ENCODE peak calls at places on chromosomes 16 and 17, in ten cellular contexts. One of them, this sample, is unnamed.

GRCh38 chr16:19833176-19833575 is 51.5 kb downstream of the GPRC5B start:
- DNase-seq in GM06990: no peak
- DNase-seq in kidney: no peak
- DNase-seq in cardiac muscle cell: no peak
- DNase-seq in fibroblast of the conjunctiva: no peak
- DNase-seq in transverse colon: no peak
- DNase-seq in GM03348: no peak
- DNase-seq in HTR-8/SVneo: no peak
- DNase-seq in C1 segment of cervical spinal cord: no peak
- DNase-seq in activated naive CD8-positive, alpha-beta T cell treated with anti-CD3 and anti-CD28 coated beads, Interleukin-2, amount 50 U/mL, for 16 hours: no peak
- DNase-seq in this sample: no peak

GRCh38 chr17:73861543-73861942 is 217.3 kb upstream of the SDK2 start:
- DNase-seq in GM06990: no peak
- DNase-seq in kidney: no peak
- DNase-seq in cardiac muscle cell: no peak
- DNase-seq in fibroblast of the conjunctiva: no peak
- DNase-seq in transverse colon: no peak
- DNase-seq in GM03348: no peak
- DNase-seq in HTR-8/SVneo: no peak
- DNase-seq in C1 segment of cervical spinal cord: no peak
- DNase-seq in activated naive CD8-positive, alpha-beta T cell treated with anti-CD3 and anti-CD28 coated beads, Interleukin-2, amount 50 U/mL, for 16 hours: no peak
- DNase-seq in this sample: no peak

GRCh38 chr16:82034981-82035612 is at the start of gene HSD17B2:
- DNase-seq in GM06990: no peak
- DNase-seq in kidney: no peak
- DNase-seq in cardiac muscle cell: no peak
- DNase-seq in fibroblast of the conjunctiva: no peak
- DNase-seq in transverse colon: peak; percentile 78
- DNase-seq in GM03348: no peak
- DNase-seq in HTR-8/SVneo: no peak
- DNase-seq in C1 segment of cervical spinal cord: no peak
- DNase-seq in activated naive CD8-positive, alpha-beta T cell treated with anti-CD3 and anti-CD28 coated beads, Interleukin-2, amount 50 U/mL, for 16 hours: no peak
- DNase-seq in this sample: peak; percentile 83

GRCh38 chr17:78127888-78128615 is 503 bp downstream of the TMC6 start:
- DNase-seq in GM06990: peak; percentile 54
- DNase-seq in kidney: peak; percentile 89
- DNase-seq in cardiac muscle cell: peak; percentile 68
- DNase-seq in fibroblast of the conjunctiva: no peak
- DNase-seq in transverse colon: peak; percentile 51
- DNase-seq in GM03348: peak; percentile 46
- DNase-seq in HTR-8/SVneo: no peak
- DNase-seq in C1 segment of cervical spinal cord: peak; percentile 59
- DNase-seq in activated naive CD8-positive, alpha-beta T cell treated with anti-CD3 and anti-CD28 coated beads, Interleukin-2, amount 50 U/mL, for 16 hours: no peak
- DNase-seq in this sample: peak; percentile 29

GRCh38 chr16:57144027-57144426 is 41.8 kb downstream of the PSME3IP1 start:
- DNase-seq in GM06990: no peak
- DNase-seq in kidney: no peak
- DNase-seq in cardiac muscle cell: no peak
- DNase-seq in fibroblast of the conjunctiva: no peak
- DNase-seq in transverse colon: no peak
- DNase-seq in GM03348: no peak
- DNase-seq in HTR-8/SVneo: no peak
- DNase-seq in C1 segment of cervical spinal cord: no peak
- DNase-seq in activated naive CD8-positive, alpha-beta T cell treated with anti-CD3 and anti-CD28 coated beads, Interleukin-2, amount 50 U/mL, for 16 hours: no peak
- DNase-seq in this sample: no peak

GRCh38 chr16:11016524-11016988 is 72.2 kb downstream of the CLEC16A start:
- DNase-seq in GM06990: no peak
- DNase-seq in kidney: no peak
- DNase-seq in cardiac muscle cell: no peak
- DNase-seq in fibroblast of the conjunctiva: no peak
- DNase-seq in transverse colon: no peak
- DNase-seq in GM03348: no peak
- DNase-seq in HTR-8/SVneo: no peak
- DNase-seq in C1 segment of cervical spinal cord: no peak
- DNase-seq in activated naive CD8-positive, alpha-beta T cell treated with anti-CD3 and anti-CD28 coated beads, Interleukin-2, amount 50 U/mL, for 16 hours: no peak
- DNase-seq in this sample: peak; percentile 2

GRCh38 chr17:61407211-61407911 is 7.7 kb downstream of the TBX2 start:
- DNase-seq in GM06990: no peak
- DNase-seq in kidney: peak; percentile 43
- DNase-seq in cardiac muscle cell: peak; percentile 65
- DNase-seq in fibroblast of the conjunctiva: no peak
- DNase-seq in transverse colon: no peak
- DNase-seq in GM03348: no peak
- DNase-seq in HTR-8/SVneo: no peak
- DNase-seq in C1 segment of cervical spinal cord: no peak
- DNase-seq in activated naive CD8-positive, alpha-beta T cell treated with anti-CD3 and anti-CD28 coated beads, Interleukin-2, amount 50 U/mL, for 16 hours: no peak
- DNase-seq in this sample: no peak

GRCh38 chr16:85615852-85616607 is 2.9 kb downstream of the GSE1 start:
- DNase-seq in GM06990: peak; percentile 76
- DNase-seq in kidney: peak; percentile 90
- DNase-seq in cardiac muscle cell: peak; percentile 87
- DNase-seq in fibroblast of the conjunctiva: no peak
- DNase-seq in transverse colon: peak; percentile 83
- DNase-seq in GM03348: peak; percentile 88
- DNase-seq in HTR-8/SVneo: peak; percentile 80
- DNase-seq in C1 segment of cervical spinal cord: peak; percentile 42
- DNase-seq in activated naive CD8-positive, alpha-beta T cell treated with anti-CD3 and anti-CD28 coated beads, Interleukin-2, amount 50 U/mL, for 16 hours: peak; percentile 63
- DNase-seq in this sample: no peak

GRCh38 chr17:35700157-35700556 is 31.3 kb upstream of the RASL10B start:
- DNase-seq in GM06990: no peak
- DNase-seq in kidney: no peak
- DNase-seq in cardiac muscle cell: no peak
- DNase-seq in fibroblast of the conjunctiva: no peak
- DNase-seq in transverse colon: no peak
- DNase-seq in GM03348: peak; percentile 9
- DNase-seq in HTR-8/SVneo: no peak
- DNase-seq in C1 segment of cervical spinal cord: no peak
- DNase-seq in activated naive CD8-positive, alpha-beta T cell treated with anti-CD3 and anti-CD28 coated beads, Interleukin-2, amount 50 U/mL, for 16 hours: no peak
- DNase-seq in this sample: no peak

GRCh38 chr17:57257911-57258885 is 1.9 kb downstream of the MSI2 start:
- DNase-seq in GM06990: no peak
- DNase-seq in kidney: no peak
- DNase-seq in cardiac muscle cell: no peak
- DNase-seq in fibroblast of the conjunctiva: no peak
- DNase-seq in transverse colon: no peak
- DNase-seq in GM03348: peak; percentile 19
- DNase-seq in HTR-8/SVneo: no peak
- DNase-seq in C1 segment of cervical spinal cord: no peak
- DNase-seq in activated naive CD8-positive, alpha-beta T cell treated with anti-CD3 and anti-CD28 coated beads, Interleukin-2, amount 50 U/mL, for 16 hours: no peak
- DNase-seq in this sample: no peak

GRCh38 chr16:14510939-14511797 is 118.9 kb downstream of the PARN start:
- DNase-seq in GM06990: no peak
- DNase-seq in kidney: no peak
- DNase-seq in cardiac muscle cell: no peak
- DNase-seq in fibroblast of the conjunctiva: no peak
- DNase-seq in transverse colon: no peak
- DNase-seq in GM03348: peak; percentile 76
- DNase-seq in HTR-8/SVneo: peak; percentile 20
- DNase-seq in C1 segment of cervical spinal cord: no peak
- DNase-seq in activated naive CD8-positive, alpha-beta T cell treated with anti-CD3 and anti-CD28 coated beads, Interleukin-2, amount 50 U/mL, for 16 hours: no peak
- DNase-seq in this sample: no peak

GRCh38 chr17:26792486-26792885 is 501.4 kb upstream of the WSB1 start:
- DNase-seq in GM06990: no peak
- DNase-seq in kidney: no peak
- DNase-seq in cardiac muscle cell: no peak
- DNase-seq in fibroblast of the conjunctiva: peak; percentile 13
- DNase-seq in transverse colon: no peak
- DNase-seq in GM03348: no peak
- DNase-seq in HTR-8/SVneo: no peak
- DNase-seq in C1 segment of cervical spinal cord: no peak
- DNase-seq in activated naive CD8-positive, alpha-beta T cell treated with anti-CD3 and anti-CD28 coated beads, Interleukin-2, amount 50 U/mL, for 16 hours: no peak
- DNase-seq in this sample: no peak

GRCh38 chr17:50280068-50280467 is 5.8 kb downstream of the TMEM92 start:
- DNase-seq in GM06990: no peak
- DNase-seq in kidney: no peak
- DNase-seq in cardiac muscle cell: no peak
- DNase-seq in fibroblast of the conjunctiva: no peak
- DNase-seq in transverse colon: peak; percentile 56
- DNase-seq in GM03348: no peak
- DNase-seq in HTR-8/SVneo: no peak
- DNase-seq in C1 segment of cervical spinal cord: no peak
- DNase-seq in activated naive CD8-positive, alpha-beta T cell treated with anti-CD3 and anti-CD28 coated beads, Interleukin-2, amount 50 U/mL, for 16 hours: no peak
- DNase-seq in this sample: peak; percentile 20

GRCh38 chr17:20053343-20053964 is 44.3 kb downstream of the SPECC1 start:
- DNase-seq in GM06990: no peak
- DNase-seq in kidney: no peak
- DNase-seq in cardiac muscle cell: no peak
- DNase-seq in fibroblast of the conjunctiva: no peak
- DNase-seq in transverse colon: no peak
- DNase-seq in GM03348: no peak
- DNase-seq in HTR-8/SVneo: no peak
- DNase-seq in C1 segment of cervical spinal cord: no peak
- DNase-seq in activated naive CD8-positive, alpha-beta T cell treated with anti-CD3 and anti-CD28 coated beads, Interleukin-2, amount 50 U/mL, for 16 hours: no peak
- DNase-seq in this sample: no peak

GRCh38 chr16:48632137-48632774 is 22.3 kb upstream of the N4BP1 start:
- DNase-seq in GM06990: no peak
- DNase-seq in kidney: no peak
- DNase-seq in cardiac muscle cell: no peak
- DNase-seq in fibroblast of the conjunctiva: no peak
- DNase-seq in transverse colon: no peak
- DNase-seq in GM03348: no peak
- DNase-seq in HTR-8/SVneo: no peak
- DNase-seq in C1 segment of cervical spinal cord: no peak
- DNase-seq in activated naive CD8-positive, alpha-beta T cell treated with anti-CD3 and anti-CD28 coated beads, Interleukin-2, amount 50 U/mL, for 16 hours: no peak
- DNase-seq in this sample: no peak

GRCh38 chr17:82204831-82205719 is 7.6 kb downstream of the CCDC57 start:
- DNase-seq in GM06990: no peak
- DNase-seq in kidney: no peak
- DNase-seq in cardiac muscle cell: no peak
- DNase-seq in fibroblast of the conjunctiva: peak; percentile 51
- DNase-seq in transverse colon: no peak
- DNase-seq in GM03348: no peak
- DNase-seq in HTR-8/SVneo: no peak
- DNase-seq in C1 segment of cervical spinal cord: no peak
- DNase-seq in activated naive CD8-positive, alpha-beta T cell treated with anti-CD3 and anti-CD28 coated beads, Interleukin-2, amount 50 U/mL, for 16 hours: no peak
- DNase-seq in this sample: no peak

GRCh38 chr17:77206557-77206956 is 65.8 kb downstream of the SEC14L1 start:
- DNase-seq in GM06990: no peak
- DNase-seq in kidney: no peak
- DNase-seq in cardiac muscle cell: no peak
- DNase-seq in fibroblast of the conjunctiva: no peak
- DNase-seq in transverse colon: no peak
- DNase-seq in GM03348: no peak
- DNase-seq in HTR-8/SVneo: no peak
- DNase-seq in C1 segment of cervical spinal cord: no peak
- DNase-seq in activated naive CD8-positive, alpha-beta T cell treated with anti-CD3 and anti-CD28 coated beads, Interleukin-2, amount 50 U/mL, for 16 hours: no peak
- DNase-seq in this sample: no peak

GRCh38 chr16:84599528-84600202 is 18.2 kb downstream of the COTL1 start:
- DNase-seq in GM06990: peak; percentile 78
- DNase-seq in kidney: peak; percentile 83
- DNase-seq in cardiac muscle cell: peak; percentile 60
- DNase-seq in fibroblast of the conjunctiva: peak; percentile 62
- DNase-seq in transverse colon: peak; percentile 50
- DNase-seq in GM03348: peak; percentile 78
- DNase-seq in HTR-8/SVneo: peak; percentile 68
- DNase-seq in C1 segment of cervical spinal cord: peak; percentile 32
- DNase-seq in activated naive CD8-positive, alpha-beta T cell treated with anti-CD3 and anti-CD28 coated beads, Interleukin-2, amount 50 U/mL, for 16 hours: peak; percentile 44
- DNase-seq in this sample: no peak

GRCh38 chr16:76360384-76360783 is 83.2 kb downstream of the CNTNAP4 start:
- DNase-seq in GM06990: no peak
- DNase-seq in kidney: no peak
- DNase-seq in cardiac muscle cell: peak; percentile 70
- DNase-seq in fibroblast of the conjunctiva: peak; percentile 27
- DNase-seq in transverse colon: no peak
- DNase-seq in GM03348: no peak
- DNase-seq in HTR-8/SVneo: no peak
- DNase-seq in C1 segment of cervical spinal cord: no peak
- DNase-seq in activated naive CD8-positive, alpha-beta T cell treated with anti-CD3 and anti-CD28 coated beads, Interleukin-2, amount 50 U/mL, for 16 hours: no peak
- DNase-seq in this sample: no peak

GRCh38 chr16:1655269-1655807 is 22.7 kb upstream of the JPT2 start:
- DNase-seq in GM06990: no peak
- DNase-seq in kidney: no peak
- DNase-seq in cardiac muscle cell: no peak
- DNase-seq in fibroblast of the conjunctiva: no peak
- DNase-seq in transverse colon: peak; percentile 18
- DNase-seq in GM03348: no peak
- DNase-seq in HTR-8/SVneo: no peak
- DNase-seq in C1 segment of cervical spinal cord: no peak
- DNase-seq in activated naive CD8-positive, alpha-beta T cell treated with anti-CD3 and anti-CD28 coated beads, Interleukin-2, amount 50 U/mL, for 16 hours: no peak
- DNase-seq in this sample: no peak

GRCh38 chr17:49779730-49780220 is 8.7 kb upstream of the KAT7 start:
- DNase-seq in GM06990: no peak
- DNase-seq in kidney: no peak
- DNase-seq in cardiac muscle cell: peak; percentile 47
- DNase-seq in fibroblast of the conjunctiva: peak; percentile 60
- DNase-seq in transverse colon: peak; percentile 28
- DNase-seq in GM03348: peak; percentile 81
- DNase-seq in HTR-8/SVneo: peak; percentile 70
- DNase-seq in C1 segment of cervical spinal cord: no peak
- DNase-seq in activated naive CD8-positive, alpha-beta T cell treated with anti-CD3 and anti-CD28 coated beads, Interleukin-2, amount 50 U/mL, for 16 hours: no peak
- DNase-seq in this sample: peak; percentile 23

GRCh38 chr17:68777243-68777855 is 176.2 kb upstream of the FAM20A start:
- DNase-seq in GM06990: peak; percentile 6
- DNase-seq in kidney: no peak
- DNase-seq in cardiac muscle cell: peak; percentile 71
- DNase-seq in fibroblast of the conjunctiva: peak; percentile 71
- DNase-seq in transverse colon: peak; percentile 43
- DNase-seq in GM03348: peak; percentile 74
- DNase-seq in HTR-8/SVneo: peak; percentile 63
- DNase-seq in C1 segment of cervical spinal cord: peak; percentile 6
- DNase-seq in activated naive CD8-positive, alpha-beta T cell treated with anti-CD3 and anti-CD28 coated beads, Interleukin-2, amount 50 U/mL, for 16 hours: no peak
- DNase-seq in this sample: peak; percentile 53

GRCh38 chr17:70636517-70637133 is 467.3 kb downstream of the KCNJ2 start:
- DNase-seq in GM06990: no peak
- DNase-seq in kidney: no peak
- DNase-seq in cardiac muscle cell: peak; percentile 58
- DNase-seq in fibroblast of the conjunctiva: peak; percentile 30
- DNase-seq in transverse colon: no peak
- DNase-seq in GM03348: peak; percentile 58
- DNase-seq in HTR-8/SVneo: peak; percentile 29
- DNase-seq in C1 segment of cervical spinal cord: no peak
- DNase-seq in activated naive CD8-positive, alpha-beta T cell treated with anti-CD3 and anti-CD28 coated beads, Interleukin-2, amount 50 U/mL, for 16 hours: no peak
- DNase-seq in this sample: peak; percentile 34

GRCh38 chr17:57477483-57478357 is 221.4 kb downstream of the MSI2 start:
- DNase-seq in GM06990: no peak
- DNase-seq in kidney: no peak
- DNase-seq in cardiac muscle cell: no peak
- DNase-seq in fibroblast of the conjunctiva: no peak
- DNase-seq in transverse colon: no peak
- DNase-seq in GM03348: no peak
- DNase-seq in HTR-8/SVneo: no peak
- DNase-seq in C1 segment of cervical spinal cord: no peak
- DNase-seq in activated naive CD8-positive, alpha-beta T cell treated with anti-CD3 and anti-CD28 coated beads, Interleukin-2, amount 50 U/mL, for 16 hours: no peak
- DNase-seq in this sample: no peak

GRCh38 chr17:6286239-6286638 is 148.7 kb downstream of the AIPL1 start:
- DNase-seq in GM06990: no peak
- DNase-seq in kidney: no peak
- DNase-seq in cardiac muscle cell: no peak
- DNase-seq in fibroblast of the conjunctiva: no peak
- DNase-seq in transverse colon: no peak
- DNase-seq in GM03348: no peak
- DNase-seq in HTR-8/SVneo: no peak
- DNase-seq in C1 segment of cervical spinal cord: no peak
- DNase-seq in activated naive CD8-positive, alpha-beta T cell treated with anti-CD3 and anti-CD28 coated beads, Interleukin-2, amount 50 U/mL, for 16 hours: no peak
- DNase-seq in this sample: no peak

GRCh38 chr17:3026125-3026855 is 37.1 kb downstream of the OR1D5 start:
- DNase-seq in GM06990: no peak
- DNase-seq in kidney: peak; percentile 44
- DNase-seq in cardiac muscle cell: no peak
- DNase-seq in fibroblast of the conjunctiva: no peak
- DNase-seq in transverse colon: no peak
- DNase-seq in GM03348: no peak
- DNase-seq in HTR-8/SVneo: no peak
- DNase-seq in C1 segment of cervical spinal cord: no peak
- DNase-seq in activated naive CD8-positive, alpha-beta T cell treated with anti-CD3 and anti-CD28 coated beads, Interleukin-2, amount 50 U/mL, for 16 hours: no peak
- DNase-seq in this sample: no peak

GRCh38 chr16:17416461-17417221 is 54.1 kb downstream of the XYLT1 start:
- DNase-seq in GM06990: peak; percentile 76
- DNase-seq in kidney: no peak
- DNase-seq in cardiac muscle cell: peak; percentile 59
- DNase-seq in fibroblast of the conjunctiva: no peak
- DNase-seq in transverse colon: peak; percentile 60
- DNase-seq in GM03348: peak; percentile 41
- DNase-seq in HTR-8/SVneo: no peak
- DNase-seq in C1 segment of cervical spinal cord: peak; percentile 28
- DNase-seq in activated naive CD8-positive, alpha-beta T cell treated with anti-CD3 and anti-CD28 coated beads, Interleukin-2, amount 50 U/mL, for 16 hours: peak; percentile 8
- DNase-seq in this sample: no peak

GRCh38 chr16:14193316-14193871 is 122.3 kb downstream of the MRTFB start:
- DNase-seq in GM06990: peak; percentile 51
- DNase-seq in kidney: no peak
- DNase-seq in cardiac muscle cell: no peak
- DNase-seq in fibroblast of the conjunctiva: no peak
- DNase-seq in transverse colon: peak; percentile 45
- DNase-seq in GM03348: no peak
- DNase-seq in HTR-8/SVneo: no peak
- DNase-seq in C1 segment of cervical spinal cord: no peak
- DNase-seq in activated naive CD8-positive, alpha-beta T cell treated with anti-CD3 and anti-CD28 coated beads, Interleukin-2, amount 50 U/mL, for 16 hours: no peak
- DNase-seq in this sample: no peak